ENCODE peak calls at places on chromosome 12, in four cellular contexts. A is fibroblast of the aortic adventitia; Y is stimulated activated CD4-positive, alpha-beta T cell treated with anti-CD3 and anti-CD28 coated beads, Interleukin-15, amount 100 ng/mL, for 24 hours; P is effector CD4-positive, alpha-beta T cell. Z is an unnamed sample.

GRCh38 chr12:127957001-127957660 is 309.8 kb upstream of the TMEM132C start:
- DNase-seq in A (peak), Y (no peak), P (no peak), Z (no peak)

GRCh38 chr12:122244565-122245371 is 18.9 kb upstream of the DIABLO start:
- DNase-seq in A (no peak), Y (no peak), P (peak), Z (no peak)

GRCh38 chr12:120563495-120563894 is 17.7 kb downstream of the POP5 start:
- DNase-seq in A (no peak), Y (no peak), P (no peak), Z (peak)

GRCh38 chr12:100789146-100789545 is 5.4 kb upstream of the ANO4 start:
- DNase-seq in A (no peak), Y (no peak), P (no peak), Z (no peak)

GRCh38 chr12:45974883-45975282 is 15.5 kb downstream of the SCAF11 start:
- DNase-seq in A (no peak), Y (no peak), P (no peak), Z (no peak)

GRCh38 chr12:110547090-110547489 is 36.0 kb downstream of the PPTC7 start:
- DNase-seq in A (no peak), Y (no peak), P (no peak), Z (no peak)

GRCh38 chr12:79661629-79662028 is 29.1 kb downstream of the PAWR start:
- DNase-seq in A (no peak), Y (no peak), P (no peak), Z (no peak)

GRCh38 chr12:57088442-57089258 is at the start of gene NAB2:
- DNase-seq in A (peak), Y (peak), P (peak), Z (peak)

GRCh38 chr12:46617167-46617566 is 208.6 kb downstream of the SLC38A4 start:
- DNase-seq in A (peak), Y (no peak), P (no peak), Z (peak)

GRCh38 chr12:52058631-52059324 is 7.5 kb downstream of the NR4A1 start:
- DNase-seq in A (peak), Y (no peak), P (no peak), Z (no peak)

GRCh38 chr12:68225576-68226476 is at the start of gene IL26:
- DNase-seq in A (peak), Y (no peak), P (no peak), Z (no peak)

GRCh38 chr12:6335451-6336078 is 6.3 kb downstream of the TNFRSF1A start:
- DNase-seq in A (peak), Y (peak), P (peak), Z (peak)

GRCh38 chr12:132133952-132134652 is 10.0 kb downstream of the DDX51 start:
- DNase-seq in A (no peak), Y (no peak), P (no peak), Z (no peak)

GRCh38 chr12:52182898-52183543 is 8.8 kb downstream of the KRT80 start:
- DNase-seq in A (no peak), Y (no peak), P (no peak), Z (no peak)

GRCh38 chr12:131390408-131391100 is 320.3 kb upstream of the SFSWAP start:
- DNase-seq in A (no peak), Y (no peak), P (no peak), Z (no peak)

GRCh38 chr12:124764451-124764850 is 99.2 kb downstream of the SCARB1 start:
- DNase-seq in A (peak), Y (peak), P (no peak), Z (no peak)

GRCh38 chr12:121033625-121034349 is 5.3 kb downstream of the OASL start:
- DNase-seq in A (peak), Y (peak), P (peak), Z (no peak)

GRCh38 chr12:58502236-58502635 is 418.1 kb downstream of the LRIG3 start:
- DNase-seq in A (no peak), Y (no peak), P (no peak), Z (no peak)

GRCh38 chr12:74914378-74914777 is 295.3 kb downstream of the KCNC2 start:
- DNase-seq in A (no peak), Y (no peak), P (no peak), Z (no peak)

GRCh38 chr12:1917172-1918070 is 1.0 kb downstream of the CACNA2D4 start:
- DNase-seq in A (no peak), Y (no peak), P (no peak), Z (no peak)

GRCh38 chr12:81077329-81077685 is 572 bp upstream of the ACSS3 start:
- DNase-seq in A (peak), Y (no peak), P (no peak), Z (no peak)

GRCh38 chr12:131905640-131906091 is 11.2 kb downstream of the ULK1 start:
- DNase-seq in A (no peak), Y (no peak), P (no peak), Z (no peak)

GRCh38 chr12:65823481-65824313 is 586 bp upstream of the HMGA2 start:
- DNase-seq in A (peak), Y (peak), P (no peak), Z (peak)

GRCh38 chr12:108681317-108681716 is 47.6 kb upstream of the SELPLG start:
- DNase-seq in A (no peak), Y (no peak), P (no peak), Z (no peak)